ENCODE peak calls at places on chromosomes 16 and 17, in eight cellular contexts. E is endothelial cell; X is esophagus muscularis mucosa; B is AG04450; O is CD4-positive, alpha-beta T cell; I is astrocyte; H is IMR-90; V is neural crest cell. J is an unnamed sample.

GRCh38 chr16:2663553-2664521 is 18.5 kb upstream of the KCTD5 start:
- DNase-seq in E (no peak), X (no peak), B (no peak), O (no peak), I (peak; percentile 41), H (no peak), V (no peak), J (peak; percentile 16)

GRCh38 chr16:69367980-69368379 is 16.4 kb upstream of the TMED6 start:
- DNase-seq in E (peak; percentile 27), X (no peak), B (no peak), O (no peak), I (peak; percentile 18), H (peak; percentile 71), V (no peak), J (no peak)

GRCh38 chr16:987846-988245 is 6.3 kb downstream of the SOX8 start:
- DNase-seq in E (no peak), X (no peak), B (no peak), O (no peak), I (no peak), H (no peak), V (no peak), J (no peak)

GRCh38 chr16:29899516-29900101 is at the start of gene SEZ6L2:
- DNase-seq in E (peak; percentile 84), X (no peak), B (peak; percentile 65), O (no peak), I (peak; percentile 88), H (peak; percentile 86), V (peak; percentile 86), J (peak; percentile 98)

GRCh38 chr17:30780343-30780742 is 44.1 kb downstream of the CRLF3 start:
- DNase-seq in E (no peak), X (no peak), B (no peak), O (no peak), I (no peak), H (no peak), V (no peak), J (no peak)

GRCh38 chr17:49388692-49389513 is 25.8 kb downstream of the PHB1 start:
- DNase-seq in E (no peak), X (no peak), B (no peak), O (no peak), I (peak; percentile 8), H (peak; percentile 28), V (no peak), J (no peak)

GRCh38 chr16:85112364-85112763 is at the start of gene CIBAR2:
- DNase-seq in E (no peak), X (no peak), B (no peak), O (no peak), I (no peak), H (no peak), V (peak; percentile 36), J (peak; percentile 57)

GRCh38 chr16:66342294-66342900 is 24.1 kb upstream of the CDH5 start:
- DNase-seq in E (peak; percentile 83), X (no peak), B (no peak), O (peak; percentile 11), I (no peak), H (no peak), V (peak; percentile 74), J (peak; percentile 80)

GRCh38 chr17:1942066-1942365 is 83.1 kb downstream of the RTN4RL1 start:
- DNase-seq in E (no peak), X (no peak), B (no peak), O (no peak), I (no peak), H (no peak), V (no peak), J (no peak)

GRCh38 chr17:4474093-4474492 is 24.6 kb upstream of the SPNS2 start:
- DNase-seq in E (no peak), X (no peak), B (no peak), O (no peak), I (no peak), H (no peak), V (no peak), J (no peak)

GRCh38 chr16:27847030-27847550 is 216.4 kb downstream of the GSG1L start:
- DNase-seq in E (no peak), X (no peak), B (no peak), O (no peak), I (peak; percentile 66), H (no peak), V (no peak), J (no peak)

GRCh38 chr17:45759761-45760160 is 24.4 kb upstream of the CRHR1 start:
- DNase-seq in E (no peak), X (no peak), B (no peak), O (no peak), I (no peak), H (no peak), V (no peak), J (no peak)

GRCh38 chr17:42720996-42721583 is 23.8 kb downstream of the EZH1 start:
- DNase-seq in E (peak; percentile 33), X (no peak), B (peak; percentile 46), O (no peak), I (peak; percentile 37), H (peak; percentile 71), V (peak; percentile 18), J (peak; percentile 21)

GRCh38 chr17:64016248-64016784 is 4.1 kb downstream of the ICAM2 start:
- DNase-seq in E (peak; percentile 21), X (no peak), B (no peak), O (no peak), I (no peak), H (no peak), V (no peak), J (no peak)

GRCh38 chr17:40597168-40598020 is 32.1 kb upstream of the CCR7 start:
- DNase-seq in E (no peak), X (peak; percentile 57), B (no peak), O (no peak), I (no peak), H (no peak), V (no peak), J (no peak)

GRCh38 chr17:70787721-70788120 is 618.4 kb downstream of the KCNJ2 start:
- DNase-seq in E (no peak), X (no peak), B (no peak), O (no peak), I (peak; percentile 20), H (no peak), V (no peak), J (no peak)

GRCh38 chr16:86480444-86480843 is 29.9 kb upstream of the FOXF1 start:
- DNase-seq in E (no peak), X (no peak), B (no peak), O (no peak), I (no peak), H (no peak), V (no peak), J (no peak)
- TF ChIP-seq CTCF in E (no peak), X (no peak), B (no peak), O (no peak), I (no peak), H (no peak), V (no peak), J (no peak)

DNA sequence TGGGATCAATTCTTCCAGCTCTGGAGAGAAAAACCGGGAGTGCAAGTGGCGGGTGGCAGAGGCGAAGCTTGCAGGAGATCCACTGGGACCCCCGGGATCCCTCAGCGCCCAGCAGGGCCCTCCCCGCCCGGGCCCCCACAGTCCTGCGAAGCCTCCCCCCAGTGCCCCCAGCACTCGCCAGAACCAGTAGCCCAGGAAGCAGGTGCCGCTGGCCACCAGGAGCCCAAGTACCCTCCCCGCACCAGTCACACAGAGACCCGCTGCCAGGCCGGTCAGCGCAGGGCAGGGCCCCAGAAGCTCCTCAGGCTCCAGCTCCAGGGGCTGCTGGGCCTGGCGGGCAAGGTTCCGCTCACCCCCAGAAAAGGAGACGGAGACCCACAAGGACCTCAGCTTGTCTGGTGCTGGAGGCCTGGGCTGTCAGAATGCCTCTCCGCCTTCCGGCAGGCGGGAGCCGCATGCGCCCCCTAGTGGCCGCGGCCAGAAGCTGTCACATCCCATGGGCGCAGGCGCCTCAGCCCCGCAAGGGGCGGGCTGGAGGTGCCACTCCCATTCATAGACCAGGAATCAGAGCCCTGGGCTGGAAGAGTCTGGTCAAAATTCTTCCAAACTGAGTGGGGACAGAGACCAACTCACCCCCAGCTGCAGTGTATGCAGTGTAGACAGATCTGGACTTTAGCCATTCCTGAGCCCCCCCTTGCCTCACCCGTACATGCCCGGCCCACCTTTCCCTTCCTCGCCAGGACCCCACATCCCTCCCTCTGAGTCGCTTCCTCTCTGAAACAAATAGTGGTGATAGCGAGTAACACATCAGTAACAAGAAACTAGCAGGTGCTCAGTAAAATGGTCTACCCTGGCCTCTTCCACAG is 1002.3 kb downstream of the KCNJ18 start:
- DNase-seq in E (no peak), X (peak; percentile 83), B (no peak), O (no peak), I (no peak), H (no peak), V (no peak), J (no peak)
- TF ChIP-seq CTCF in E (peak; percentile 36), X (no peak), B (peak; percentile 7), O (no peak), I (no peak), H (peak; percentile 4), V (no peak), J (no peak)

GRCh38 chr16:51048544-51048943 is 102.5 kb downstream of the SALL1 start:
- DNase-seq in E (no peak), X (no peak), B (no peak), O (no peak), I (peak; percentile 20), H (peak; percentile 2), V (no peak), J (no peak)

GRCh38 chr16:51049276-51049675 is 101.8 kb downstream of the SALL1 start:
- DNase-seq in E (no peak), X (no peak), B (no peak), O (no peak), I (peak; percentile 2), H (no peak), V (no peak), J (no peak)

GRCh38 chr16:51051671-51052070 is 99.4 kb downstream of the SALL1 start:
- DNase-seq in E (no peak), X (no peak), B (no peak), O (no peak), I (no peak), H (no peak), V (no peak), J (no peak)

GRCh38 chr16:51050379-51050710 is 100.7 kb downstream of the SALL1 start:
- DNase-seq in E (no peak), X (no peak), B (no peak), O (no peak), I (no peak), H (no peak), V (no peak), J (no peak)

DNA sequence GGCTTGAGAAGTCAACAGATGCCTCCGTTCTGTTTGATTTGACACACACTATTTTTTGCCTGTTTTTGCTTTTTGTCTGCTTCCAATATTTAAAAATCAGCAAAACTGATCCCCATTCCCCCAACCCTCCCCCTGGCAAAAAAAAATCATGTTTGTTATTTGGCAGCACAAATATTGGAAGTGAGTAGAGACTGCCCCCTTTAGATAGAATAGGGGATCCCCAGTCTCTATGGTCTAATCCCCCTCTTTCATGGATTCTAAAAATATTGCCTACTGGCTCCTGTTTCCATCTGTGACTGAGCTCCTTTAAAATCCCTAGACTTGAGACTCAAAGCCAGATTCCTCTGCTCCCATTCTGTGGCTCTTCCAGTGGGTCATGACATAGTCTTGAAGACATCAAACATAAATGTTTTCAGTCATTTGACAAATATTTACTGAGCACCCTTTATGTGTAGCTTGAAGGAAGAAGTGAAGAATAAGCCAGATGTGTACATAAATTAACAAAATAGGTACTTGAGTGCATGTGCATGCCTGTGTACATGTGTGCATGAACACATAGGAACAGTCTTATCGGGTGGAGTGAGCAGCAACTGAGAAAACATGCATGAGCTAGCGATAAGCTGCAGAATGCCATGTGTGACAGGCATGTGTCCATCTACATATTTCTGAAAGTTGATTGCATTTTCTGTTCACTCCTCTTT is 101.2 kb downstream of the SALL1 start:
- DNase-seq in E (no peak), X (no peak), B (no peak), O (no peak), I (no peak), H (no peak), V (no peak), J (no peak)
- TF ChIP-seq CTCF in E (no peak), X (no peak), B (no peak), O (no peak), I (no peak), H (no peak), V (no peak), J (no peak)

GRCh38 chr17:28706471-28707338 is 5.0 kb downstream of the PROCA1 start:
- DNase-seq in E (no peak), X (no peak), B (no peak), O (no peak), I (no peak), H (no peak), V (no peak), J (no peak)
- TF ChIP-seq CTCF in E (no peak), X (no peak), B (no peak), O (no peak), I (no peak), H (no peak), V (no peak), J (no peak)

J was measured in nephron progenitor cell.